ENCODE peak calls at places on chromosomes 5 and 9, in six cellular contexts. One of them, this sample, is unnamed.

GRCh38 chr5:111070272-111071134 is 1.0 kb upstream of the TSLP start:
- DNase-seq in activated T-cell treated with anti-CD3 and anti-CD28 coated beads, Interleukin-2, amount 50 U/mL, for 1 hour: peak
- DNase-seq in EH: no peak
- DNase-seq in heart left ventricle: peak
- DNase-seq in GM03348: peak
- DNase-seq in lung: no peak
- DNase-seq in this sample: no peak

GRCh38 chr9:93675336-93676150 is 99.2 kb downstream of the PHF2 start:
- DNase-seq in activated T-cell treated with anti-CD3 and anti-CD28 coated beads, Interleukin-2, amount 50 U/mL, for 1 hour: peak
- DNase-seq in EH: no peak
- DNase-seq in heart left ventricle: no peak
- DNase-seq in GM03348: no peak
- DNase-seq in lung: no peak
- DNase-seq in this sample: no peak

GRCh38 chr5:138082033-138082432 is 1.8 kb upstream of the WNT8A start:
- DNase-seq in activated T-cell treated with anti-CD3 and anti-CD28 coated beads, Interleukin-2, amount 50 U/mL, for 1 hour: no peak
- DNase-seq in EH: no peak
- DNase-seq in heart left ventricle: no peak
- DNase-seq in GM03348: no peak
- DNase-seq in lung: no peak
- DNase-seq in this sample: no peak

GRCh38 chr9:95336281-95336680 is 18.8 kb upstream of the FANCC start:
- DNase-seq in activated T-cell treated with anti-CD3 and anti-CD28 coated beads, Interleukin-2, amount 50 U/mL, for 1 hour: no peak
- DNase-seq in EH: no peak
- DNase-seq in heart left ventricle: no peak
- DNase-seq in GM03348: no peak
- DNase-seq in lung: no peak
- DNase-seq in this sample: peak

GRCh38 chr5:173775692-173776135 is 112.4 kb upstream of the CPEB4 start:
- DNase-seq in activated T-cell treated with anti-CD3 and anti-CD28 coated beads, Interleukin-2, amount 50 U/mL, for 1 hour: no peak
- DNase-seq in EH: no peak
- DNase-seq in heart left ventricle: no peak
- DNase-seq in GM03348: no peak
- DNase-seq in lung: no peak
- DNase-seq in this sample: no peak

GRCh38 chr9:88579363-88579715 is 44.4 kb downstream of the NXNL2 start:
- DNase-seq in activated T-cell treated with anti-CD3 and anti-CD28 coated beads, Interleukin-2, amount 50 U/mL, for 1 hour: no peak
- DNase-seq in EH: no peak
- DNase-seq in heart left ventricle: no peak
- DNase-seq in GM03348: no peak
- DNase-seq in lung: no peak
- DNase-seq in this sample: no peak

GRCh38 chr5:111301264-111301663 is 77.1 kb downstream of the CAMK4 start:
- DNase-seq in activated T-cell treated with anti-CD3 and anti-CD28 coated beads, Interleukin-2, amount 50 U/mL, for 1 hour: no peak
- DNase-seq in EH: no peak
- DNase-seq in heart left ventricle: no peak
- DNase-seq in GM03348: no peak
- DNase-seq in lung: no peak
- DNase-seq in this sample: no peak

GRCh38 chr5:138605254-138605972 is 30.2 kb upstream of the HSPA9 start:
- DNase-seq in activated T-cell treated with anti-CD3 and anti-CD28 coated beads, Interleukin-2, amount 50 U/mL, for 1 hour: no peak
- DNase-seq in EH: no peak
- DNase-seq in heart left ventricle: no peak
- DNase-seq in GM03348: no peak
- DNase-seq in lung: no peak
- DNase-seq in this sample: no peak

GRCh38 chr5:126449751-126450271 is 26.6 kb downstream of the GRAMD2B start:
- DNase-seq in activated T-cell treated with anti-CD3 and anti-CD28 coated beads, Interleukin-2, amount 50 U/mL, for 1 hour: peak
- DNase-seq in EH: peak
- DNase-seq in heart left ventricle: no peak
- DNase-seq in GM03348: peak
- DNase-seq in lung: no peak
- DNase-seq in this sample: no peak

GRCh38 chr9:122088880-122089567 is 4.1 kb downstream of the TTLL11 start:
- DNase-seq in activated T-cell treated with anti-CD3 and anti-CD28 coated beads, Interleukin-2, amount 50 U/mL, for 1 hour: no peak
- DNase-seq in EH: no peak
- DNase-seq in heart left ventricle: no peak
- DNase-seq in GM03348: no peak
- DNase-seq in lung: no peak
- DNase-seq in this sample: no peak

GRCh38 chr9:100370064-100370723 is 17.5 kb upstream of the TEX10 start:
- DNase-seq in activated T-cell treated with anti-CD3 and anti-CD28 coated beads, Interleukin-2, amount 50 U/mL, for 1 hour: no peak
- DNase-seq in EH: no peak
- DNase-seq in heart left ventricle: no peak
- DNase-seq in GM03348: no peak
- DNase-seq in lung: no peak
- DNase-seq in this sample: no peak

GRCh38 chr9:29078063-29078660 is 1504.9 kb upstream of the C9orf72 start:
- DNase-seq in activated T-cell treated with anti-CD3 and anti-CD28 coated beads, Interleukin-2, amount 50 U/mL, for 1 hour: no peak
- DNase-seq in EH: no peak
- DNase-seq in heart left ventricle: no peak
- DNase-seq in GM03348: no peak
- DNase-seq in lung: no peak
- DNase-seq in this sample: no peak

GRCh38 chr5:21574429-21574828 is 1278.7 kb downstream of the CDH12 start:
- DNase-seq in activated T-cell treated with anti-CD3 and anti-CD28 coated beads, Interleukin-2, amount 50 U/mL, for 1 hour: no peak
- DNase-seq in EH: no peak
- DNase-seq in heart left ventricle: no peak
- DNase-seq in GM03348: no peak
- DNase-seq in lung: no peak
- DNase-seq in this sample: no peak

GRCh38 chr5:14414007-14414406 is 167.6 kb upstream of the OTULINL start:
- DNase-seq in activated T-cell treated with anti-CD3 and anti-CD28 coated beads, Interleukin-2, amount 50 U/mL, for 1 hour: peak
- DNase-seq in EH: no peak
- DNase-seq in heart left ventricle: no peak
- DNase-seq in GM03348: no peak
- DNase-seq in lung: no peak
- DNase-seq in this sample: no peak

GRCh38 chr9:98760231-98760630 is 36.1 kb downstream of the ANKS6 start:
- DNase-seq in activated T-cell treated with anti-CD3 and anti-CD28 coated beads, Interleukin-2, amount 50 U/mL, for 1 hour: no peak
- DNase-seq in EH: no peak
- DNase-seq in heart left ventricle: no peak
- DNase-seq in GM03348: no peak
- DNase-seq in lung: no peak
- DNase-seq in this sample: no peak

GRCh38 chr9:38227061-38227540 is 158.1 kb upstream of the SHB start:
- DNase-seq in activated T-cell treated with anti-CD3 and anti-CD28 coated beads, Interleukin-2, amount 50 U/mL, for 1 hour: peak
- DNase-seq in EH: peak
- DNase-seq in heart left ventricle: peak
- DNase-seq in GM03348: peak
- DNase-seq in lung: peak
- DNase-seq in this sample: no peak

GRCh38 chr5:9288234-9288633 is 257.6 kb downstream of the SEMA5A start:
- DNase-seq in activated T-cell treated with anti-CD3 and anti-CD28 coated beads, Interleukin-2, amount 50 U/mL, for 1 hour: no peak
- DNase-seq in EH: no peak
- DNase-seq in heart left ventricle: peak
- DNase-seq in GM03348: peak
- DNase-seq in lung: no peak
- DNase-seq in this sample: no peak

GRCh38 chr9:14063799-14064198 is 250.1 kb downstream of the NFIB start:
- DNase-seq in activated T-cell treated with anti-CD3 and anti-CD28 coated beads, Interleukin-2, amount 50 U/mL, for 1 hour: no peak
- DNase-seq in EH: no peak
- DNase-seq in heart left ventricle: no peak
- DNase-seq in GM03348: no peak
- DNase-seq in lung: no peak
- DNase-seq in this sample: no peak

GRCh38 chr5:72387985-72388384 is 67.8 kb downstream of the PTCD2 start:
- DNase-seq in activated T-cell treated with anti-CD3 and anti-CD28 coated beads, Interleukin-2, amount 50 U/mL, for 1 hour: no peak
- DNase-seq in EH: peak
- DNase-seq in heart left ventricle: no peak
- DNase-seq in GM03348: peak
- DNase-seq in lung: no peak
- DNase-seq in this sample: no peak

GRCh38 chr5:141508808-141509611 is 20.1 kb downstream of the PCDHGC5 start:
- DNase-seq in activated T-cell treated with anti-CD3 and anti-CD28 coated beads, Interleukin-2, amount 50 U/mL, for 1 hour: no peak
- DNase-seq in EH: peak
- DNase-seq in heart left ventricle: peak
- DNase-seq in GM03348: peak
- DNase-seq in lung: peak
- DNase-seq in this sample: no peak

GRCh38 chr5:174798411-174798930 is 74.1 kb downstream of the MSX2 start:
- DNase-seq in activated T-cell treated with anti-CD3 and anti-CD28 coated beads, Interleukin-2, amount 50 U/mL, for 1 hour: no peak
- DNase-seq in EH: peak
- DNase-seq in heart left ventricle: no peak
- DNase-seq in GM03348: no peak
- DNase-seq in lung: no peak
- DNase-seq in this sample: no peak

GRCh38 chr5:171478946-171479775 is 59.7 kb downstream of the FGF18 start:
- DNase-seq in activated T-cell treated with anti-CD3 and anti-CD28 coated beads, Interleukin-2, amount 50 U/mL, for 1 hour: no peak
- DNase-seq in EH: no peak
- DNase-seq in heart left ventricle: no peak
- DNase-seq in GM03348: no peak
- DNase-seq in lung: no peak
- DNase-seq in this sample: no peak

GRCh38 chr9:94140791-94141790 is 56.8 kb downstream of the PTPDC1 start:
- DNase-seq in activated T-cell treated with anti-CD3 and anti-CD28 coated beads, Interleukin-2, amount 50 U/mL, for 1 hour: no peak
- DNase-seq in EH: peak
- DNase-seq in heart left ventricle: peak
- DNase-seq in GM03348: peak
- DNase-seq in lung: no peak
- DNase-seq in this sample: no peak

GRCh38 chr5:86626149-86626548 is 8.4 kb downstream of the COX7C start:
- DNase-seq in activated T-cell treated with anti-CD3 and anti-CD28 coated beads, Interleukin-2, amount 50 U/mL, for 1 hour: no peak
- DNase-seq in EH: no peak
- DNase-seq in heart left ventricle: no peak
- DNase-seq in GM03348: no peak
- DNase-seq in lung: no peak
- DNase-seq in this sample: no peak

GRCh38 chr5:176779537-176779936 is 30.8 kb upstream of the UNC5A start:
- DNase-seq in activated T-cell treated with anti-CD3 and anti-CD28 coated beads, Interleukin-2, amount 50 U/mL, for 1 hour: no peak
- DNase-seq in EH: no peak
- DNase-seq in heart left ventricle: no peak
- DNase-seq in GM03348: no peak
- DNase-seq in lung: no peak
- DNase-seq in this sample: no peak

GRCh38 chr5:3401635-3402034 is 194.0 kb upstream of the IRX1 start:
- DNase-seq in activated T-cell treated with anti-CD3 and anti-CD28 coated beads, Interleukin-2, amount 50 U/mL, for 1 hour: no peak
- DNase-seq in EH: no peak
- DNase-seq in heart left ventricle: no peak
- DNase-seq in GM03348: no peak
- DNase-seq in lung: peak
- DNase-seq in this sample: no peak

GRCh38 chr9:121627432-121627831 is 24.0 kb upstream of the DAB2IP start:
- DNase-seq in activated T-cell treated with anti-CD3 and anti-CD28 coated beads, Interleukin-2, amount 50 U/mL, for 1 hour: no peak
- DNase-seq in EH: no peak
- DNase-seq in heart left ventricle: no peak
- DNase-seq in GM03348: no peak
- DNase-seq in lung: no peak
- DNase-seq in this sample: no peak

GRCh38 chr5:60473654-60474053 is 226.3 kb downstream of the DEPDC1B start:
- DNase-seq in activated T-cell treated with anti-CD3 and anti-CD28 coated beads, Interleukin-2, amount 50 U/mL, for 1 hour: no peak
- DNase-seq in EH: no peak
- DNase-seq in heart left ventricle: no peak
- DNase-seq in GM03348: no peak
- DNase-seq in lung: no peak
- DNase-seq in this sample: no peak

GRCh38 chr9:33101104-33101951 is 24.9 kb upstream of the SMU1 start:
- DNase-seq in activated T-cell treated with anti-CD3 and anti-CD28 coated beads, Interleukin-2, amount 50 U/mL, for 1 hour: no peak
- DNase-seq in EH: peak
- DNase-seq in heart left ventricle: no peak
- DNase-seq in GM03348: peak
- DNase-seq in lung: no peak
- DNase-seq in this sample: no peak

GRCh38 chr9:31799953-31800609 is 584.4 kb upstream of the ACO1 start:
- DNase-seq in activated T-cell treated with anti-CD3 and anti-CD28 coated beads, Interleukin-2, amount 50 U/mL, for 1 hour: no peak
- DNase-seq in EH: no peak
- DNase-seq in heart left ventricle: no peak
- DNase-seq in GM03348: no peak
- DNase-seq in lung: no peak
- DNase-seq in this sample: no peak

GRCh38 chr9:10366171-10366779 is 246.5 kb downstream of the PTPRD start:
- DNase-seq in activated T-cell treated with anti-CD3 and anti-CD28 coated beads, Interleukin-2, amount 50 U/mL, for 1 hour: no peak
- DNase-seq in EH: no peak
- DNase-seq in heart left ventricle: no peak
- DNase-seq in GM03348: peak
- DNase-seq in lung: no peak
- DNase-seq in this sample: no peak

GRCh38 chr5:154989641-154990040 is 23.9 kb upstream of the KIF4B start:
- DNase-seq in activated T-cell treated with anti-CD3 and anti-CD28 coated beads, Interleukin-2, amount 50 U/mL, for 1 hour: no peak
- DNase-seq in EH: no peak
- DNase-seq in heart left ventricle: no peak
- DNase-seq in GM03348: no peak
- DNase-seq in lung: no peak
- DNase-seq in this sample: no peak

GRCh38 chr5:180366303-180366702 is 13.2 kb upstream of the GFPT2 start:
- DNase-seq in activated T-cell treated with anti-CD3 and anti-CD28 coated beads, Interleukin-2, amount 50 U/mL, for 1 hour: no peak
- DNase-seq in EH: peak
- DNase-seq in heart left ventricle: no peak
- DNase-seq in GM03348: peak
- DNase-seq in lung: no peak
- DNase-seq in this sample: no peak

GRCh38 chr5:78591972-78592700 is 56.4 kb downstream of the LHFPL2 start:
- DNase-seq in activated T-cell treated with anti-CD3 and anti-CD28 coated beads, Interleukin-2, amount 50 U/mL, for 1 hour: no peak
- DNase-seq in EH: peak
- DNase-seq in heart left ventricle: no peak
- DNase-seq in GM03348: no peak
- DNase-seq in lung: no peak
- DNase-seq in this sample: no peak

GRCh38 chr9:124187311-124187710 is 70.4 kb upstream of the NEK6 start:
- DNase-seq in activated T-cell treated with anti-CD3 and anti-CD28 coated beads, Interleukin-2, amount 50 U/mL, for 1 hour: no peak
- DNase-seq in EH: no peak
- DNase-seq in heart left ventricle: no peak
- DNase-seq in GM03348: no peak
- DNase-seq in lung: no peak
- DNase-seq in this sample: peak

GRCh38 chr9:21506910-21507795 is 25.0 kb upstream of the IFNE start:
- DNase-seq in activated T-cell treated with anti-CD3 and anti-CD28 coated beads, Interleukin-2, amount 50 U/mL, for 1 hour: no peak
- DNase-seq in EH: peak
- DNase-seq in heart left ventricle: no peak
- DNase-seq in GM03348: peak
- DNase-seq in lung: no peak
- DNase-seq in this sample: no peak